ENCODE peak calls at places on chromosomes 5 and 9, in five cellular contexts. B, D, V, K and I are unnamed samples.

GRCh38 chr9:124074746-124075145 is 63.2 kb downstream of the LHX2 start:
- DNase-seq in B (no peak), D (no peak), V (no peak), K (no peak), I (no peak)

GRCh38 chr5:84384604-84385575 is at the start of gene EDIL3:
- DNase-seq in B (peak; percentile 62), D (no peak), V (no peak), K (no peak), I (peak; percentile 59)

GRCh38 chr5:120684749-120685415 is 220.8 kb downstream of the PRR16 start:
- DNase-seq in B (peak; percentile 41), D (no peak), V (no peak), K (no peak), I (peak; percentile 12)

GRCh38 chr5:66653380-66653779 is 57.2 kb downstream of the MAST4 start:
- DNase-seq in B (no peak), D (no peak), V (no peak), K (no peak), I (peak; percentile 18)

GRCh38 chr5:154403776-154404387 is 41.9 kb upstream of the SAP30L start:
- DNase-seq in B (no peak), D (no peak), V (no peak), K (no peak), I (no peak)

GRCh38 chr5:159978358-159978757 is 30.6 kb upstream of the TTC1 start:
- DNase-seq in B (no peak), D (no peak), V (no peak), K (no peak), I (no peak)

GRCh38 chr5:90866333-90866732 is 307.7 kb downstream of the ADGRV1 start:
- DNase-seq in B (peak; percentile 48), D (peak; percentile 40), V (peak; percentile 31), K (no peak), I (peak; percentile 28)

GRCh38 chr9:20599195-20599594 is 23.1 kb downstream of the MLLT3 start:
- DNase-seq in B (no peak), D (no peak), V (no peak), K (no peak), I (peak; percentile 78)

GRCh38 chr9:447230-448025 is 232.8 kb downstream of the DOCK8 start:
- DNase-seq in B (no peak), D (no peak), V (peak; percentile 12), K (no peak), I (peak; percentile 8)

GRCh38 chr5:168822745-168823281 is 243.6 kb upstream of the PANK3 start:
- DNase-seq in B (no peak), D (no peak), V (no peak), K (peak; percentile 4), I (peak; percentile 1)

GRCh38 chr5:74624501-74624900 is 16.0 kb downstream of the ENC1 start:
- DNase-seq in B (no peak), D (no peak), V (no peak), K (no peak), I (no peak)

GRCh38 chr5:54673523-54674225 is 156.1 kb downstream of the SNX18 start:
- DNase-seq in B (no peak), D (no peak), V (no peak), K (peak; percentile 7), I (peak; percentile 36)

GRCh38 chr5:145062280-145062679 is 772.9 kb downstream of the PRELID2 start:
- DNase-seq in B (no peak), D (no peak), V (no peak), K (no peak), I (peak; percentile 58)

GRCh38 chr5:10222326-10222725 is 27.4 kb downstream of the ATPSCKMT start:
- DNase-seq in B (no peak), D (no peak), V (no peak), K (no peak), I (peak; percentile 51)

GRCh38 chr5:167816864-167817263 is 474.6 kb upstream of the WWC1 start:
- DNase-seq in B (no peak), D (no peak), V (no peak), K (no peak), I (no peak)

GRCh38 chr9:23322392-23322791 is 503.6 kb downstream of the ELAVL2 start:
- DNase-seq in B (peak; percentile 4), D (no peak), V (no peak), K (no peak), I (peak; percentile 0)

GRCh38 chr9:33415152-33416038 is 13.0 kb upstream of the AQP7 start:
- DNase-seq in B (peak; percentile 76), D (peak; percentile 99), V (peak; percentile 80), K (peak; percentile 3), I (peak; percentile 22)

GRCh38 chr5:12175914-12176585 is 271.8 kb upstream of the CTNND2 start:
- DNase-seq in B (no peak), D (no peak), V (no peak), K (no peak), I (no peak)

GRCh38 chr5:146130440-146131045 is 25.2 kb upstream of the PLAC8L1 start:
- DNase-seq in B (no peak), D (peak; percentile 4), V (no peak), K (no peak), I (peak; percentile 53)

GRCh38 chr5:95777441-95777840 is 45.1 kb downstream of the GLRX start:
- DNase-seq in B (no peak), D (no peak), V (no peak), K (no peak), I (peak; percentile 27)

GRCh38 chr5:142225141-142225540 is 99.7 kb downstream of the SPRY4 start:
- DNase-seq in B (no peak), D (no peak), V (no peak), K (no peak), I (no peak)

GRCh38 chr5:122924203-122924602 is 78.8 kb downstream of the SNX24 start:
- DNase-seq in B (no peak), D (no peak), V (no peak), K (no peak), I (peak; percentile 39)
- TF ChIP-seq MXI1 in B (no peak), D (no peak), V (no peak), K (no peak), I (no peak)

DNA sequence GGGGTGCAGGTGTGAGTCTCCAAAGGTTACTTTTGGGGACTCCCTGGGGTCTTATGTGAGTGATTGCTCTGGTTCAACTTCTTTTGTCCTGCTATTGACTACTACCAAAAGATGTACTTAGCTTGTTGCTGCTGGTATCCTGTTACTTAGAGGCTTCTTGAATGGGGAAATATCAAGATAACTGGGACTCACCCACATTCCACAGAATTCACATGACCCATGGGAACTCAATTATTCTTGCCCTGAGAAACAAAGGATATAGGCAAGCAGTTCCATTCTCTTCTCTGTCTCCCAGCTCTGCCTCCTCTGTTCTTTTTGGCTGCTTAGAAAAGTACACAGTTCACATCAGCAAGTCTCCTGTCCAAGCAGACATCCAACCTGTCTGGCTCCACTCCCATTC is 105.9 kb downstream of the UNC13B start:
- DNase-seq in B (no peak), D (no peak), V (no peak), K (no peak), I (peak; percentile 15)
- TF ChIP-seq MXI1 in B (no peak), D (no peak), V (no peak), K (no peak), I (no peak)

GRCh38 chr9:38436708-38437107 is 12.5 kb upstream of the IGFBPL1 start:
- DNase-seq in B (no peak), D (no peak), V (no peak), K (no peak), I (no peak)
- TF ChIP-seq MXI1 in B (no peak), D (no peak), V (no peak), K (no peak), I (no peak)

GRCh38 chr9:73093016-73093739 is 58.5 kb upstream of the ANXA1 start:
- DNase-seq in B (no peak), D (no peak), V (no peak), K (no peak), I (no peak)

GRCh38 chr9:73091909-73092308 is 59.8 kb upstream of the ANXA1 start:
- DNase-seq in B (no peak), D (no peak), V (no peak), K (no peak), I (no peak)

GRCh38 chr9:73090214-73090613 is 61.5 kb upstream of the ANXA1 start:
- DNase-seq in B (no peak), D (no peak), V (no peak), K (no peak), I (no peak)

GRCh38 chr9:73095425-73095824 is 56.2 kb upstream of the ANXA1 start:
- DNase-seq in B (no peak), D (no peak), V (no peak), K (no peak), I (no peak)

DNA sequence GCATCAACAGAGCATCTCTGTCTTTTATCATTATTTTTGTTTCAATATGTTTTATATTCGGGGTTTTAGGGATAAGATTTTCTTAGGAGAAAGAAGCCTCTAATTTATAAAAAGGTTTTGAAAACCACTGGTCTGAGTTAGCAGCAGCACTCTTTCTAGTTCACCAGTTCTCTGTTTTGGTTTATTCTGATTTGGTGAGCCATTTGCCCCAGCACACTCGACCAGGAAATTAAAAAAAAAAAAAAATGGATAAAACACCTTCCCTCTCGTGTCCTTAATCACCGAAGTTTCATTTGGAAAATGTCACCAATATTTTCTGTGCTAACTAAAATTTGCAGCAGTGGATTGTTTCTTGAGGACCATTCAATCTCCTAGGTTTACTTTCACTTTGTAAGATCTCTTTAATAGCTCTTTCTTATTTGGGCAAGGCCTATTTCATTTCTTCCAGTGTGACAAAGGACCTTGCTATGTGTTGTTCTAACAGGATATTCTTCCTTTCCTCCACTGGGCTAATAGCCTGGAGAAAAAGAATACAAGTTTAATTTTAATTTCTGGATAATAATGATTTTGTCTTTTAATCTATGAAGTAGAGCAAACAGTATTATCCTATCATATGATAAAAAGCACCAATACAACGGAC is 57.8 kb upstream of the ANXA1 start:
- DNase-seq in B (no peak), D (no peak), V (no peak), K (no peak), I (peak; percentile 1)
- TF ChIP-seq MXI1 in B (no peak), D (no peak), V (no peak), K (no peak), I (no peak)

GRCh38 chr9:119156354-119156753 is 212.9 kb downstream of the BRINP1 start:
- DNase-seq in B (no peak), D (no peak), V (no peak), K (no peak), I (no peak)

GRCh38 chr9:119157196-119157595 is 212.0 kb downstream of the BRINP1 start:
- DNase-seq in B (no peak), D (no peak), V (no peak), K (no peak), I (no peak)

GRCh38 chr9:119160559-119160958 is 208.7 kb downstream of the BRINP1 start:
- DNase-seq in B (no peak), D (no peak), V (no peak), K (no peak), I (no peak)

GRCh38 chr9:119154527-119154926 is 214.7 kb downstream of the BRINP1 start:
- DNase-seq in B (no peak), D (no peak), V (no peak), K (no peak), I (no peak)

GRCh38 chr9:119159386-119159785 is 209.8 kb downstream of the BRINP1 start:
- DNase-seq in B (no peak), D (no peak), V (no peak), K (no peak), I (no peak)
- TF ChIP-seq MXI1 in B (no peak), D (no peak), V (no peak), K (no peak), I (no peak)

GRCh38 chr5:32419791-32420190 is 24.7 kb downstream of the ZFR start:
- DNase-seq in B (peak; percentile 17), D (no peak), V (no peak), K (no peak), I (no peak)
- TF ChIP-seq MXI1 in B (no peak), D (no peak), V (no peak), K (no peak), I (no peak)